ENCODE peak calls at places on chromosome 16, in nine cellular contexts. S is IMR-90, A is body of pancreas, X is mammary epithelial cell, M is colonic mucosa, N is heart left ventricle, T is esophagus muscularis mucosa, Z is HepG2, I is HCT116. D is an unnamed sample.
A peak's percentile ranks its signal among the peaks of the same experiment; 100 is the strongest.

GRCh38 chr16:88744839-88745521 is 38.7 kb downstream of the CTU2 start:
- DNase-seq in Z (no peak), T (no peak), X (no peak), I (no peak), S (no peak), A (no peak), M (no peak), N (peak; percentile 64), D (no peak)

GRCh38 chr16:57601801-57602478 is 26.5 kb upstream of the ADGRG1 start:
- DNase-seq in N (no peak), X (no peak), M (no peak), I (no peak), Z (no peak), S (no peak), T (no peak), A (peak; percentile 47), D (no peak)

GRCh38 chr16:23847938-23848337 is 12.2 kb downstream of the PRKCB start:
- DNase-seq in T (no peak), N (no peak), I (no peak), M (no peak), Z (no peak), X (no peak), A (no peak), S (no peak), D (no peak)

GRCh38 chr16:88058817-88059216 is 107.6 kb downstream of the BANP start:
- DNase-seq in I (no peak), X (no peak), A (no peak), S (no peak), Z (no peak), N (no peak), T (no peak), M (no peak), D (no peak)

GRCh38 chr16:82542714-82543113 is 84.1 kb upstream of the CDH13 start:
- DNase-seq in N (no peak), T (peak; percentile 39), X (no peak), Z (no peak), I (no peak), M (no peak), A (no peak), S (no peak), D (no peak)

GRCh38 chr16:48117217-48118105 is 38.3 kb downstream of the ABCC12 start:
- DNase-seq in T (no peak), A (peak; percentile 52), X (no peak), Z (peak; percentile 81), N (no peak), I (peak; percentile 56), S (no peak), M (peak; percentile 29), D (peak; percentile 81)

GRCh38 chr16:2233872-2234812 is 2.1 kb upstream of the DNASE1L2 start:
- DNase-seq in T (no peak), I (no peak), A (no peak), X (no peak), Z (no peak), M (no peak), S (no peak), N (no peak), D (no peak)

GRCh38 chr16:14362774-14363371 is 267.2 kb downstream of the PARN start:
- DNase-seq in T (no peak), A (no peak), M (no peak), I (no peak), X (peak; percentile 28), N (no peak), S (peak; percentile 74), Z (no peak), D (no peak)

GRCh38 chr16:81600275-81600674 is 155.7 kb downstream of the CMIP start:
- DNase-seq in I (no peak), T (no peak), A (no peak), S (peak; percentile 62), N (no peak), M (no peak), Z (peak; percentile 84), X (peak; percentile 61), D (peak; percentile 89)

GRCh38 chr16:84015399-84015798 is 27.2 kb downstream of the SLC38A8 start:
- DNase-seq in N (no peak), I (no peak), T (no peak), X (no peak), M (no peak), A (no peak), Z (no peak), S (no peak), D (no peak)

GRCh38 chr16:15874745-15875314 is 13.6 kb downstream of the CEP20 start:
- DNase-seq in A (peak; percentile 71), Z (peak; percentile 70), N (peak; percentile 40), M (peak; percentile 62), I (peak; percentile 61), T (no peak), S (peak; percentile 80), X (peak; percentile 56), D (peak; percentile 56)

GRCh38 chr16:73161977-73162376 is 114.0 kb upstream of the ZFHX3 start:
- DNase-seq in M (no peak), N (no peak), T (no peak), A (no peak), I (no peak), S (no peak), Z (peak; percentile 78), X (no peak), D (peak; percentile 23)

GRCh38 chr16:8388684-8389083 is 201.6 kb downstream of the TMEM114 start:
- DNase-seq in N (no peak), M (no peak), X (no peak), I (no peak), T (no peak), Z (no peak), A (no peak), S (no peak), D (no peak)

GRCh38 chr16:88070989-88071625 is 119.9 kb downstream of the BANP start:
- DNase-seq in N (no peak), M (no peak), A (peak; percentile 1), Z (no peak), S (no peak), X (no peak), I (no peak), T (no peak), D (no peak)

GRCh38 chr16:19329932-19330331 is 44.4 kb downstream of the CLEC19A start:
- DNase-seq in T (no peak), A (no peak), X (peak; percentile 63), S (no peak), M (no peak), Z (no peak), N (no peak), I (peak; percentile 12), D (no peak)

GRCh38 chr16:56424791-56425438 is 430 bp downstream of the AMFR start:
- DNase-seq in X (no peak), S (no peak), M (peak; percentile 37), T (no peak), Z (no peak), A (peak; percentile 29), N (peak; percentile 44), I (no peak), D (no peak)

GRCh38 chr16:73523209-73523608 is 475.3 kb upstream of the ZFHX3 start:
- DNase-seq in X (no peak), A (no peak), Z (no peak), N (no peak), S (no peak), I (no peak), M (no peak), T (no peak), D (no peak)

GRCh38 chr16:8877894-8878522 is 4.1 kb upstream of the LITAFD start:
- DNase-seq in N (no peak), X (peak; percentile 51), T (no peak), A (no peak), I (no peak), Z (no peak), S (no peak), M (no peak), D (no peak)

GRCh38 chr16:68563631-68564366 is 24.7 kb downstream of the ZFP90 start:
- DNase-seq in X (no peak), M (no peak), T (no peak), I (no peak), A (no peak), Z (no peak), N (no peak), S (no peak), D (no peak)

GRCh38 chr16:68564367-68564985 is 25.4 kb downstream of the ZFP90 start:
- DNase-seq in Z (no peak), I (no peak), N (no peak), X (no peak), M (no peak), A (no peak), S (peak; percentile 8), T (no peak), D (peak; percentile 10)
- H3K9me3 ChIP-seq in Z (peaks cover 100% of the 10 kb centered on the region), I (peaks cover 71% of the 10 kb centered on the region), N (peaks cover 100% of the 10 kb centered on the region), X (peaks cover 82% of the 10 kb centered on the region), M (peaks cover 44% of the 10 kb centered on the region), A (no peaks in the 10 kb centered on the region), S (peaks cover 89% of the 10 kb centered on the region), T (peaks cover 100% of the 10 kb centered on the region), D (peaks cover 78% of the 10 kb centered on the region)

GRCh38 chr16:78100162-78100467 is 661 bp downstream of the WWOX start:
- DNase-seq in A (no peak), X (no peak), S (no peak), M (no peak), T (no peak), Z (no peak), I (no peak), N (no peak), D (no peak)
- TF ChIP-seq CTCF in A (no peak), X (no peak), S (no peak), M (no peak), T (no peak), Z (no peak), I (no peak), N (no peak), D (no peak)

DNA sequence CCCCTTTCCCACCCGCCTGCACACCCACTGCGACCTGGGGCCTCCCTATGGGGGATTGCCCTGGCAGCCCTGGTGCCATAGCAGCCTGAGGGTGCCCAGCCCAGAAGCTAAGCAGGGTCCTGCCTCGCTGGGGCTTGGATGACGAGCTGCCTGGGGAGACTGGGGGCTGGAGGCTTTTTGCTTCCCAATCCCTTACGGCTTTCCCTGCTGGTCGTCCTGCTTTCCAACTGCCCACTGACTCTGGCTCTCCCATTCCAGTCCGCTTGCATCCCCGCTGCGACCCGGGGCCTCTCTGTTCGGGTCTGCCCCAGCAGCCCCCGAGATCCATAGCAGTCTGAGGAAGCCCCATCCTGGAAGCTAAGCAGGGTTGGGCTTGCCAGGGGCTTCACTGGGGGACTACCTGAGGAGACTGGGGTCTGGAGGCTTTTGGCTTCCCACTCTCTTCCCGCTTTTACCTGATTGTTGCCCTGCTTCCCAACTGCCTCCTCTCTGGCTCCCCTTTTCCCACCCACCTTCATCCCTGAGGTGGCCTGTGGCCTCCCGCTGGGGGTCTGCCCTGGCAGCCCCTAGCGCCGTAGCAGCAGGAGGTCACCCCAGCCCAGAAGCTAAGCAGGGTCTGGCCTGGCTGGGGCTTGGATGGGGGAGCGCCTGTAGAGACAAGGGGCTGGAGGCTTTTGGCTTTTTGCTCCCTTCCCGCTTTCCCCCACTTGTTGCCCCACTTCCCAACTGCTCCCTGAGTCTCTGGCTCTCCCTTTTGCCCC is 2292.8 kb downstream of the TP53TG3F start:
- DNase-seq in A (no peak), M (no peak), N (no peak), Z (no peak), S (no peak), X (no peak), I (no peak), T (peak; percentile 72), D (no peak)
- H3K9me3 ChIP-seq in A (no peaks in the 10 kb centered on the region), M (no peaks in the 10 kb centered on the region), N (no peaks in the 10 kb centered on the region), Z (peaks cover 100% of the 10 kb centered on the region), S (peaks cover 56% of the 10 kb centered on the region), X (peaks cover 39% of the 10 kb centered on the region), I (no peaks in the 10 kb centered on the region), T (peaks cover 23% of the 10 kb centered on the region), D (no peaks in the 10 kb centered on the region)

DNA sequence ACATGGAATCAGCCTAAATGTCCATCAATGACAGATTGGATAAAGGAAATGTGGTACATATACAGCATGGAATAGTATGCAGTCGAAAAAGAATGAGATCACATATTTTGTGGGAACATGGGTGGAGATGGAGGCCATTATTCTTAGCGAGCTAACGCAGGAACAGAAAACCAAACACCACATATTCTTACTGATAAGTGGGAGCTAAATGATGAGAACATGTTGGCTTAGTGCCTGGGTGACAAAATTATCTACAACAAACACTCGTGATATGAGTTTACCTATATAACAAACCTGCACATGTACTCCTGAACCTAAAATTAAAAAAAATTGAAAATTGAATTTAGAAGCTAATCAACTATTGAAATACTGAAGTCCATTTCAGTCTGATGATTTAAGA is 6.1 kb downstream of the ANKS4B start:
- DNase-seq in Z (no peak), I (no peak), T (no peak), N (no peak), M (no peak), A (no peak), S (no peak), X (no peak), D (no peak)
- TF ChIP-seq CTCF in Z (no peak), I (no peak), T (no peak), N (no peak), M (no peak), A (no peak), S (no peak), X (no peak), D (no peak)